ENCODE peak calls at places on chromosomes 6 and 20, in nine cellular contexts. G, C, D, J, U, Z, X, P and E are unnamed samples.

GRCh38 chr20:49768204-49769124 is 44.2 kb upstream of the SLC9A8 start:
- DNase-seq in Z (no peak), G (peak; percentile 89), P (peak; percentile 97), C (peak; percentile 63), D (peak; percentile 91), U (peak; percentile 97), X (peak; percentile 69), J (peak; percentile 60), E (peak; percentile 53)

GRCh38 chr6:22306741-22307466 is 10.1 kb upstream of the PRL start:
- DNase-seq in D (no peak), G (no peak), J (no peak), C (no peak), Z (no peak), X (no peak), U (peak; percentile 8), P (no peak), E (no peak)

GRCh38 chr20:20568604-20569205 is 143.7 kb downstream of the RALGAPA2 start:
- DNase-seq in X (no peak), Z (no peak), P (peak; percentile 68), C (no peak), J (no peak), U (peak; percentile 50), D (no peak), G (peak; percentile 28), E (peak; percentile 35)

GRCh38 chr6:71649893-71650292 is 236.5 kb upstream of the RIMS1 start:
- DNase-seq in C (no peak), J (no peak), P (no peak), G (no peak), X (no peak), D (no peak), Z (no peak), U (no peak), E (no peak)

GRCh38 chr6:34829137-34829536 is 37.3 kb downstream of the BLTP3A start:
- DNase-seq in Z (no peak), G (no peak), D (no peak), U (no peak), X (no peak), J (no peak), P (no peak), C (no peak), E (no peak)

GRCh38 chr6:82408952-82409421 is 45.4 kb downstream of the TPBG start:
- DNase-seq in P (peak; percentile 86), C (no peak), D (no peak), J (no peak), U (peak; percentile 64), G (peak; percentile 73), Z (no peak), X (no peak), E (peak; percentile 80)

GRCh38 chr6:31666337-31666960 is 569 bp downstream of the CSNK2B start:
- DNase-seq in U (no peak), X (no peak), C (no peak), J (no peak), G (no peak), D (no peak), P (no peak), Z (no peak), E (no peak)

GRCh38 chr6:26158581-26159416 is 71.6 kb downstream of the HFE start:
- DNase-seq in J (peak; percentile 40), U (peak; percentile 49), D (peak; percentile 59), X (peak; percentile 66), P (peak; percentile 57), G (peak; percentile 51), Z (no peak), C (peak; percentile 63), E (peak; percentile 57)

GRCh38 chr6:484086-484728 is 92.7 kb downstream of the IRF4 start:
- DNase-seq in C (no peak), G (no peak), X (no peak), Z (no peak), J (no peak), D (no peak), P (peak; percentile 30), U (no peak), E (no peak)

GRCh38 chr20:63920226-63920625 is 25.3 kb downstream of the DNAJC5 start:
- DNase-seq in J (no peak), Z (no peak), P (no peak), D (no peak), G (no peak), X (no peak), C (no peak), U (no peak), E (no peak)

GRCh38 chr20:40471261-40471629 is 217.8 kb downstream of the MAFB start:
- DNase-seq in G (no peak), D (no peak), Z (no peak), X (no peak), C (no peak), J (no peak), U (no peak), P (no peak), E (no peak)

GRCh38 chr6:107692351-107692750 is 131.8 kb downstream of the SCML4 start:
- DNase-seq in D (no peak), P (peak; percentile 77), G (peak; percentile 51), X (no peak), J (no peak), C (no peak), U (peak; percentile 78), Z (no peak), E (peak; percentile 54)

GRCh38 chr6:139325003-139325600 is 33.3 kb upstream of the TXLNB start:
- DNase-seq in J (no peak), G (no peak), C (no peak), X (no peak), D (no peak), Z (no peak), U (no peak), P (no peak), E (no peak)

GRCh38 chr6:108809211-108809610 is 39.0 kb upstream of the ARMC2 start:
- DNase-seq in C (no peak), Z (no peak), D (no peak), U (no peak), P (no peak), G (no peak), J (no peak), X (no peak), E (no peak)

GRCh38 chr6:53315086-53315724 is 33.5 kb downstream of the ELOVL5 start:
- DNase-seq in U (no peak), X (no peak), D (no peak), Z (no peak), P (no peak), J (no peak), G (no peak), C (no peak), E (no peak)

GRCh38 chr6:2081155-2082138 is 164.0 kb downstream of the GMDS start:
- DNase-seq in P (no peak), C (no peak), Z (no peak), D (no peak), X (no peak), G (peak; percentile 2), U (no peak), J (no peak), E (no peak)

GRCh38 chr6:123316733-123317323 is 319.9 kb downstream of the TRDN start:
- DNase-seq in G (peak; percentile 2), X (no peak), P (peak; percentile 45), C (no peak), J (no peak), D (no peak), Z (no peak), U (peak; percentile 15), E (no peak)
- TF ChIP-seq CTCF in G (no peak), X (peak; percentile 61), P (peak; percentile 32), C (peak; percentile 60), J (peak; percentile 19), D (peak; percentile 40), Z (peak; percentile 62), U (peak; percentile 54), E (peak; percentile 87)

DNA sequence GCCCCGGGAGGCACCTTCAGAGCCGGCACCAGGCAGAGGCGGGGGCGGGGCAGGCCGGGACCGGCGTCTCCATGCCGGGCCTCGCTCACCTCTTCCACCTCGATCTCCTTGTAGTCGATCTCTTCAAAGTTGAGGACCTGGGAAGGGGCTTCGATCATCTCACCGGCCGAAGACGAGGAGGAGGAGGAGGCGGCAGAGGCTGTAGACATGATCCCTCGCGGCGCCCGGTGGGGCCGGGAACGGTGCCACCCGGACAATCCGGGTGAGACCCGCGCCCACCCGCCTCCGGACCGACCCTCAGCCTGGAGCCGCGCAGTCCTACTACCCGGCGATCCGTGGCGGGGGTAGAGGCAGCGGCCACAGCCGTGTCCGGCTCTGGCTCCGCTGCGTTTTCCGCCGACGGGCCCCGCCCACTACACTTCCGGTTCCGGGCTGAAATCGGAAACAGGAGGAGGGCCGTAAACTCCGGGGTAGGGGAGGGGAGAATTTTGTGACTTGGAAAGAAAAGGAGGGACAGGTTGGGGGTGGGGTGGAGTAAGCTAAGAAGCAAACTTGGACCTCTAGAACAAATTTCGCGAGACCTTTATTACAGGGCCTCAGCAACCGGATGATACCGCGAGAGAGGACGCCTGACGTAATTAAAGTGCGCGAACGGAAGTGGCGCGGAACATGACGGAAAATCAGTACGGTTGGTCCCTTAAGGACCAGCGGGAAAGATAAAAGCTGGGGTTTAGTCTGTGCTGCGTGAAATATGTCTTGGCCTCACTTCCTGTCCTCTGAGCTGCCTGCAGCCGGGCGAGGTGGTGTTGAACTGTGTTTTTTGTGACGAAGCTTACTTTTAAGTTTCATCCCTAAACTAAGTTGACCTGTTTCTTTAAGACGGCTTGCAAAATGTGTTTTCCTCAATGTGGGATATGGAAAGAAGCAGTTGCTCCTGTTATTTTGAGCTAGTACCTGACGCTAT is at the start of gene MAP3K7:
- DNase-seq in D (peak; percentile 93), U (peak; percentile 97), G (peak; percentile 95), X (peak; percentile 91), P (peak; percentile 98), J (peak; percentile 96), C (peak; percentile 92), Z (peak; percentile 96), E (peak; percentile 97)
- TF ChIP-seq CTCF in D (no peak), U (no peak), G (no peak), X (no peak), P (no peak), J (no peak), C (no peak), Z (no peak), E (no peak)

GRCh38 chr6:90663106-90663505 is 76.2 kb upstream of the MAP3K7 start:
- DNase-seq in Z (no peak), U (no peak), X (no peak), D (no peak), J (no peak), P (no peak), C (no peak), G (no peak), E (no peak)
- TF ChIP-seq CTCF in Z (no peak), U (no peak), X (no peak), D (no peak), J (no peak), P (no peak), C (no peak), G (no peak), E (no peak)

GRCh38 chr6:141635621-141636020 is 497.1 kb upstream of the GJE1 start:
- DNase-seq in J (no peak), X (no peak), G (no peak), U (no peak), Z (no peak), D (no peak), P (no peak), C (no peak), E (no peak)

GRCh38 chr6:141641951-141642350 is 490.8 kb upstream of the GJE1 start:
- DNase-seq in G (no peak), U (no peak), Z (no peak), X (no peak), P (no peak), D (no peak), J (no peak), C (no peak), E (no peak)

DNA sequence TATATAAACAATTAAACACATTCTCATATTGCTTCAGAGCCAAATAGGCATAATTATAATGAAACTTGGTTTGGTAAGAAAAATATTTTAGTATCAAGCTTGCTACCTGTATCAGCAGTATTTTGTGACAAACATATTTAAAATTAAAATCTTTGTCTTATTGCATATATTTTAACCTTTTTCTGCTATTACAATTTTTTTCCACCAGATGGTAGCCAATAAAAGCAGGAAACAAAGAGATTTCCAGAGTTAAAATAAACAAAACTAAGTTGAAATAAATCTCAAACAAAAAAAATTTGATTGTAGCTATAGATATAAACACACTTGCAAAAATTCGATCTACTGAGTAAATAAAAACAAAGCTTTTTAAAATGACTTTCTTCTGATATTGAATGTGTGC is 491.3 kb upstream of the GJE1 start:
- DNase-seq in C (no peak), G (no peak), D (no peak), U (no peak), P (peak; percentile 12), X (no peak), J (no peak), Z (no peak), E (no peak)
- TF ChIP-seq CTCF in C (no peak), G (no peak), D (peak; percentile 13), U (no peak), P (peak; percentile 12), X (no peak), J (no peak), Z (peak; percentile 37), E (peak; percentile 62)